ENCODE peak calls at places on chromosomes 4 and X, in seven cellular contexts. M is fibroblast of the aortic adventitia, X is transverse colon, N is adipocyte, E is cardiac muscle cell, U is fibroblast of mammary gland, Q is fibroblast of pulmonary artery. V is an unnamed sample.

GRCh38 chr4:94758700-94759399 is 1.1 kb downstream of the BMPR1B start:
- DNase-seq in U (no peak), E (no peak), M (no peak), N (no peak), X (no peak), Q (no peak), V (peak; percentile 6)

GRCh38 chr4:167100120-167100519 is 134.2 kb downstream of the SPOCK3 start:
- DNase-seq in Q (peak; percentile 63), M (peak; percentile 73), X (no peak), N (peak; percentile 89), E (peak; percentile 17), U (peak; percentile 58), V (peak; percentile 50)

GRCh38 chr4:39706334-39706733 is 8.4 kb downstream of the UBE2K start:
- DNase-seq in N (peak; percentile 69), E (peak; percentile 76), Q (peak; percentile 82), M (peak; percentile 88), U (peak; percentile 87), X (peak; percentile 59), V (peak; percentile 82)

GRCh38 chrX:46637937-46638336 is 64.4 kb downstream of the CHST7 start:
- DNase-seq in X (no peak), M (no peak), Q (no peak), N (no peak), E (no peak), U (peak; percentile 41), V (peak; percentile 33)

GRCh38 chr4:152696764-152697250 is 17.0 kb upstream of the TMEM154 start:
- DNase-seq in U (peak; percentile 62), X (peak; percentile 50), M (peak; percentile 38), Q (peak; percentile 79), N (peak; percentile 8), E (peak; percentile 85), V (peak; percentile 95)

GRCh38 chr4:75831856-75832405 is 70.3 kb downstream of the PPEF2 start:
- DNase-seq in U (no peak), M (no peak), N (no peak), X (peak; percentile 23), Q (no peak), E (no peak), V (no peak)

GRCh38 chr4:174808836-174809235 is 20.2 kb downstream of the GLRA3 start:
- DNase-seq in M (no peak), N (no peak), Q (no peak), U (no peak), E (no peak), X (no peak), V (no peak)

GRCh38 chrX:106802388-106803275 is at the start of gene TBC1D8B:
- DNase-seq in E (peak; percentile 94), U (peak; percentile 93), X (peak; percentile 80), M (peak; percentile 93), N (peak; percentile 91), Q (peak; percentile 93), V (peak; percentile 91)

GRCh38 chr4:128558896-128559669 is 250.4 kb upstream of the JADE1 start:
- DNase-seq in N (no peak), M (peak; percentile 84), U (peak; percentile 88), E (peak; percentile 55), Q (peak; percentile 80), X (no peak), V (peak; percentile 87)

GRCh38 chr4:82044141-82044993 is 329.4 kb downstream of the HNRNPD start:
- DNase-seq in N (peak; percentile 70), Q (peak; percentile 54), E (peak; percentile 84), M (peak; percentile 33), X (peak; percentile 38), U (peak; percentile 24), V (peak; percentile 14)

GRCh38 chrX:22396408-22396807 is 123.7 kb downstream of the CBLL2 start:
- DNase-seq in Q (no peak), N (no peak), U (no peak), M (no peak), E (no peak), X (no peak), V (peak; percentile 45)

GRCh38 chr4:91422011-91422410 is 881.8 kb upstream of the GRID2 start:
- DNase-seq in U (no peak), X (no peak), Q (no peak), M (no peak), E (no peak), N (no peak), V (no peak)

GRCh38 chrX:96756491-96756890 is 71.8 kb downstream of the DIAPH2 start:
- DNase-seq in X (no peak), Q (no peak), M (peak; percentile 52), E (no peak), U (peak; percentile 18), N (no peak), V (no peak)

GRCh38 chr4:101593666-101594065 is 196.9 kb upstream of the BANK1 start:
- DNase-seq in X (no peak), M (no peak), Q (peak; percentile 10), E (no peak), N (no peak), U (peak; percentile 4), V (no peak)

GRCh38 chrX:132375941-132376340 is 112.9 kb downstream of the MBNL3 start:
- DNase-seq in M (no peak), E (peak; percentile 4), U (peak; percentile 12), X (no peak), Q (no peak), N (no peak), V (no peak)

GRCh38 chrX:96987228-96987627 is 103.5 kb downstream of the RPA4 start:
- DNase-seq in E (peak; percentile 30), N (peak; percentile 43), X (no peak), U (peak; percentile 43), Q (peak; percentile 41), M (peak; percentile 20), V (peak; percentile 9)

GRCh38 chr4:101346562-101347266 is 612 bp downstream of the PPP3CA start:
- DNase-seq in E (peak; percentile 82), N (peak; percentile 86), M (peak; percentile 69), X (peak; percentile 63), U (peak; percentile 47), Q (peak; percentile 74), V (peak; percentile 43)

GRCh38 chrX:1932231-1932630 is 317.4 kb downstream of the ASMT start:
- DNase-seq in N (peak; percentile 58), Q (peak; percentile 83), U (peak; percentile 2), E (peak; percentile 36), M (no peak), X (no peak), V (peak; percentile 47)

GRCh38 chrX:31356501-31357263 is 284.8 kb upstream of the FTHL17 start:
- DNase-seq in M (no peak), E (no peak), U (no peak), X (no peak), Q (no peak), N (no peak), V (no peak)

GRCh38 chr4:83208776-83209365 is 75.7 kb downstream of the COQ2 start:
- DNase-seq in N (peak; percentile 32), E (no peak), U (peak; percentile 48), M (peak; percentile 30), X (no peak), Q (peak; percentile 31), V (no peak)

GRCh38 chr4:147830987-147831386 is 99.1 kb downstream of the ARHGAP10 start:
- DNase-seq in N (peak; percentile 80), U (peak; percentile 83), M (peak; percentile 71), Q (peak; percentile 58), E (peak; percentile 57), X (no peak), V (peak; percentile 67)

GRCh38 chr4:60042941-60043340 is 1157.2 kb upstream of the ADGRL3 start:
- DNase-seq in Q (no peak), U (no peak), N (no peak), E (no peak), M (no peak), X (no peak), V (no peak)

GRCh38 chr4:184288451-184289178 is 70.9 kb upstream of the ENPP6 start:
- DNase-seq in E (no peak), X (peak; percentile 48), U (no peak), M (no peak), Q (no peak), N (no peak), V (no peak)

GRCh38 chr4:158295053-158295452 is 84.8 kb downstream of the TMEM144 start:
- DNase-seq in X (no peak), E (no peak), M (no peak), Q (no peak), N (no peak), U (peak; percentile 21), V (no peak)

GRCh38 chr4:54082168-54082567 is 17.8 kb upstream of the CHIC2 start:
- DNase-seq in Q (peak; percentile 99), E (peak; percentile 98), U (peak; percentile 100), N (peak; percentile 98), M (peak; percentile 100), X (peak; percentile 57), V (peak; percentile 97)

GRCh38 chrX:9278475-9279270 is 186.2 kb upstream of the TBL1X start:
- DNase-seq in M (peak; percentile 4), X (no peak), U (peak; percentile 26), E (peak; percentile 10), N (no peak), Q (peak; percentile 10), V (no peak)
- H3K4me3 ChIP-seq in M (peak overlapping the region; percentile 31), X (no peak overlapping the region), U (no peak overlapping the region), E (no peak overlapping the region), N (peak overlapping the region; percentile 67), Q (peak overlapping the region; percentile 28), V (no peak overlapping the region)

GRCh38 chrX:25019707-25020390 is 4.1 kb upstream of the ARX start:
- DNase-seq in U (no peak), M (no peak), Q (no peak), X (no peak), E (no peak), N (no peak), V (no peak)
- H3K4me3 ChIP-seq in U (no peak overlapping the region), M (no peak overlapping the region), Q (no peak overlapping the region), X (no peak overlapping the region), E (peak overlapping the region; percentile 22), N (no peak overlapping the region), V (no peak overlapping the region)

DNA sequence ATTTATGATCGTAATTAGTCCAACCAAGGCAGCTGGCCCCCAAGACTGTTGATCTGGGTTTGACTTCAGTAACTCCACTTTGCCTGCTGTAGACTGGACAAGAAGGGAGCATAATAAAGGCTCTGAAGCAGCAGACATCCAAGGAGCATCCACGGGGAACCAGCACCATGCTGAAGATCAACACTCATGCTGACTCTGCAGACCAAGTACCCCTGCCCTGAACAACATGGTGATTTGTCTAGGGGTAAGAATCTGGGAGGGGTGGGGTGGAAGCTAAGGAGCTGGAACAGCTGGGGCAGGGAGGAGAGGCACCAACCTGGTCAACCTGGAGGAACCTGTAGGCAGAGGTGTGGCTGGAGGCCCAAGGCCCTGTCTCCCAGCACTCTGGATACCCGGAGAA is 2.1 kb downstream of the TEC start:
- DNase-seq in U (no peak), Q (no peak), M (no peak), E (no peak), N (no peak), X (no peak), V (no peak)
- H3K4me3 ChIP-seq in U (no peak overlapping the region), Q (no peak overlapping the region), M (no peak overlapping the region), E (no peak overlapping the region), N (no peak overlapping the region), X (no peak overlapping the region), V (no peak overlapping the region)

DNA sequence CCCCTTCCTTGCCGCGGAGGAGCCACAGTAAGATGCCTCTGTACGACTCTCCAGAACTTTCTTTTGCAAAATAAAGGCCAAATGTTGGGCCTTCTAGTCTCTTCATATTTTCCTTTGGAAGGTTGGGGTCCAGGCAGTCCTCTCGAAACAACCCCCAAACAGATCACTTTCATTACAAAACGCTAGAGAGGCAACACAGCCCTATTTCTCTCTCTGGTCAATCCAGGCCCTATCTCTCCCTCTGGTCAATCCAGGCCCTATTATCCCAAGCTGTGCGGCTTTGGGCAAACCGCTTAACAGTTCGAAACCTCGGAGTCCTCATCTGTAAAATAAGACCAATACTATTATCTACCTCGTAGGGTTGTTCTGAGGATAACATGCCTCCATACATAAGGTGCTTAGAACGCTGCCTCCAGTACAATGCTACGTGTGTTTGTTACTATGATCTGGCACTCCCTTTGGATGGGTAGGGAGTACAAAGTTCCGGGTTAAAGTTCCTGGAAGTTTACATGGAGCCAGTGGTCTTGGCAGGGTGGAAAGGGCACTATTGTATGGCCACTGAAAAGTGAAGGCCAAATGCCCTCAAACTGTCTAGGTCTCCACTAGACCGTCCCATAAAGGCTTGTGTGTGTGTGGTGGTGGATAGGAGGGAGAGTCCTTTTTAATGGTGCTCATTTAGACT is 75.4 kb upstream of the BCOR start:
- DNase-seq in Q (no peak), E (no peak), U (no peak), X (no peak), M (no peak), N (no peak), V (no peak)
- H3K4me3 ChIP-seq in Q (no peak overlapping the region), E (peak overlapping the region; percentile 26), U (no peak overlapping the region), X (peak overlapping the region; percentile 54), M (no peak overlapping the region), N (peak overlapping the region; percentile 72), V (peak overlapping the region; percentile 39)